ENCODE peak calls at places on chromosome 5, in six cellular contexts. One of them, this sample, is unnamed.

GRCh38 chr5:155087036-155087435 is 73.5 kb downstream of the KIF4B start:
- DNase-seq in Peyer's patch: no peak
- DNase-seq in omental fat pad: no peak
- DNase-seq in cardiac fibroblast: no peak
- DNase-seq in neural crest cell: no peak
- DNase-seq in AG04449: peak; percentile 12
- DNase-seq in this sample: no peak

GRCh38 chr5:84518370-84518769 is 133.7 kb upstream of the EDIL3 start:
- DNase-seq in Peyer's patch: no peak
- DNase-seq in omental fat pad: no peak
- DNase-seq in cardiac fibroblast: no peak
- DNase-seq in neural crest cell: no peak
- DNase-seq in AG04449: no peak
- DNase-seq in this sample: no peak

GRCh38 chr5:72600401-72600981 is 93.3 kb upstream of the ZNF366 start:
- DNase-seq in Peyer's patch: no peak
- DNase-seq in omental fat pad: no peak
- DNase-seq in cardiac fibroblast: peak; percentile 98
- DNase-seq in neural crest cell: no peak
- DNase-seq in AG04449: peak; percentile 90
- DNase-seq in this sample: no peak

GRCh38 chr5:141760193-141760592 is 78.2 kb upstream of the ARAP3 start:
- DNase-seq in Peyer's patch: no peak
- DNase-seq in omental fat pad: no peak
- DNase-seq in cardiac fibroblast: peak; percentile 43
- DNase-seq in neural crest cell: no peak
- DNase-seq in AG04449: no peak
- DNase-seq in this sample: no peak

GRCh38 chr5:171801-172331 is 19.4 kb upstream of the LRRC14B start:
- DNase-seq in Peyer's patch: no peak
- DNase-seq in omental fat pad: no peak
- DNase-seq in cardiac fibroblast: no peak
- DNase-seq in neural crest cell: no peak
- DNase-seq in AG04449: no peak
- DNase-seq in this sample: no peak

GRCh38 chr5:171418982-171419662 is at the start of gene FGF18:
- DNase-seq in Peyer's patch: no peak
- DNase-seq in omental fat pad: no peak
- DNase-seq in cardiac fibroblast: peak; percentile 51
- DNase-seq in neural crest cell: peak; percentile 60
- DNase-seq in AG04449: no peak
- DNase-seq in this sample: no peak

GRCh38 chr5:159073030-159073429 is 26.7 kb downstream of the EBF1 start:
- DNase-seq in Peyer's patch: no peak
- DNase-seq in omental fat pad: no peak
- DNase-seq in cardiac fibroblast: peak; percentile 10
- DNase-seq in neural crest cell: no peak
- DNase-seq in AG04449: no peak
- DNase-seq in this sample: no peak

GRCh38 chr5:14706615-14707021 is 42.1 kb downstream of the OTULIN start:
- DNase-seq in Peyer's patch: no peak
- DNase-seq in omental fat pad: no peak
- DNase-seq in cardiac fibroblast: peak; percentile 70
- DNase-seq in neural crest cell: no peak
- DNase-seq in AG04449: peak; percentile 41
- DNase-seq in this sample: no peak

GRCh38 chr5:168740055-168740820 is 161.1 kb upstream of the PANK3 start:
- DNase-seq in Peyer's patch: no peak
- DNase-seq in omental fat pad: no peak
- DNase-seq in cardiac fibroblast: no peak
- DNase-seq in neural crest cell: no peak
- DNase-seq in AG04449: no peak
- DNase-seq in this sample: no peak

GRCh38 chr5:107997338-107997979 is 326.7 kb upstream of the EFNA5 start:
- DNase-seq in Peyer's patch: no peak
- DNase-seq in omental fat pad: no peak
- DNase-seq in cardiac fibroblast: peak; percentile 14
- DNase-seq in neural crest cell: no peak
- DNase-seq in AG04449: no peak
- DNase-seq in this sample: no peak

GRCh38 chr5:135062216-135063055 is 28.4 kb upstream of the PITX1 start:
- DNase-seq in Peyer's patch: no peak
- DNase-seq in omental fat pad: no peak
- DNase-seq in cardiac fibroblast: no peak
- DNase-seq in neural crest cell: no peak
- DNase-seq in AG04449: no peak
- DNase-seq in this sample: no peak

GRCh38 chr5:93299596-93300308 is 281.3 kb downstream of the NR2F1-AS1 start:
- DNase-seq in Peyer's patch: no peak
- DNase-seq in omental fat pad: no peak
- DNase-seq in cardiac fibroblast: no peak
- DNase-seq in neural crest cell: no peak
- DNase-seq in AG04449: no peak
- DNase-seq in this sample: no peak

GRCh38 chr5:113230711-113231652 is 203.8 kb downstream of the TSSK1B start:
- DNase-seq in Peyer's patch: no peak
- DNase-seq in omental fat pad: no peak
- DNase-seq in cardiac fibroblast: peak; percentile 77
- DNase-seq in neural crest cell: no peak
- DNase-seq in AG04449: no peak
- DNase-seq in this sample: no peak

GRCh38 chr5:143041972-143042770 is 272.0 kb downstream of the ARHGAP26 start:
- DNase-seq in Peyer's patch: no peak
- DNase-seq in omental fat pad: no peak
- DNase-seq in cardiac fibroblast: no peak
- DNase-seq in neural crest cell: no peak
- DNase-seq in AG04449: no peak
- DNase-seq in this sample: no peak

GRCh38 chr5:86861514-86861913 is 243.8 kb downstream of the COX7C start:
- DNase-seq in Peyer's patch: no peak
- DNase-seq in omental fat pad: no peak
- DNase-seq in cardiac fibroblast: no peak
- DNase-seq in neural crest cell: no peak
- DNase-seq in AG04449: no peak
- DNase-seq in this sample: no peak

GRCh38 chr5:1512541-1513291 is 11.0 kb downstream of the LPCAT1 start:
- DNase-seq in Peyer's patch: peak; percentile 26
- DNase-seq in omental fat pad: peak; percentile 11
- DNase-seq in cardiac fibroblast: no peak
- DNase-seq in neural crest cell: no peak
- DNase-seq in AG04449: no peak
- DNase-seq in this sample: no peak

GRCh38 chr5:19547640-19548039 is 440.4 kb downstream of the CDH18 start:
- DNase-seq in Peyer's patch: no peak
- DNase-seq in omental fat pad: no peak
- DNase-seq in cardiac fibroblast: peak; percentile 46
- DNase-seq in neural crest cell: no peak
- DNase-seq in AG04449: peak; percentile 46
- DNase-seq in this sample: no peak

GRCh38 chr5:39062104-39062503 is 12.1 kb downstream of the RICTOR start:
- DNase-seq in Peyer's patch: no peak
- DNase-seq in omental fat pad: no peak
- DNase-seq in cardiac fibroblast: no peak
- DNase-seq in neural crest cell: no peak
- DNase-seq in AG04449: no peak
- DNase-seq in this sample: no peak

GRCh38 chr5:39130716-39131115 is 56.5 kb upstream of the RICTOR start:
- DNase-seq in Peyer's patch: no peak
- DNase-seq in omental fat pad: no peak
- DNase-seq in cardiac fibroblast: no peak
- DNase-seq in neural crest cell: no peak
- DNase-seq in AG04449: no peak
- DNase-seq in this sample: no peak

GRCh38 chr5:144194148-144194547 is 23.5 kb downstream of the KCTD16 start:
- DNase-seq in Peyer's patch: no peak
- DNase-seq in omental fat pad: no peak
- DNase-seq in cardiac fibroblast: no peak
- DNase-seq in neural crest cell: no peak
- DNase-seq in AG04449: no peak
- DNase-seq in this sample: no peak

GRCh38 chr5:144195443-144195842 is 24.8 kb downstream of the KCTD16 start:
- DNase-seq in Peyer's patch: no peak
- DNase-seq in omental fat pad: no peak
- DNase-seq in cardiac fibroblast: peak; percentile 34
- DNase-seq in neural crest cell: no peak
- DNase-seq in AG04449: no peak
- DNase-seq in this sample: no peak

GRCh38 chr5:144191998-144192397 is 21.3 kb downstream of the KCTD16 start:
- DNase-seq in Peyer's patch: no peak
- DNase-seq in omental fat pad: no peak
- DNase-seq in cardiac fibroblast: peak; percentile 91
- DNase-seq in neural crest cell: no peak
- DNase-seq in AG04449: no peak
- DNase-seq in this sample: no peak

GRCh38 chr5:144198386-144198785 is 27.7 kb downstream of the KCTD16 start:
- DNase-seq in Peyer's patch: no peak
- DNase-seq in omental fat pad: no peak
- DNase-seq in cardiac fibroblast: peak; percentile 80
- DNase-seq in neural crest cell: no peak
- DNase-seq in AG04449: no peak
- DNase-seq in this sample: no peak

GRCh38 chr5:144196612-144197011 is 25.9 kb downstream of the KCTD16 start:
- DNase-seq in Peyer's patch: no peak
- DNase-seq in omental fat pad: no peak
- DNase-seq in cardiac fibroblast: no peak
- DNase-seq in neural crest cell: no peak
- DNase-seq in AG04449: no peak
- DNase-seq in this sample: no peak
- TF ChIP-seq CTCF in Peyer's patch: no peak
- TF ChIP-seq CTCF in omental fat pad: no peak
- TF ChIP-seq CTCF in cardiac fibroblast: no peak
- TF ChIP-seq CTCF in neural crest cell: peak; percentile 41
- TF ChIP-seq CTCF in AG04449: no peak
- TF ChIP-seq CTCF in this sample: no peak

DNA sequence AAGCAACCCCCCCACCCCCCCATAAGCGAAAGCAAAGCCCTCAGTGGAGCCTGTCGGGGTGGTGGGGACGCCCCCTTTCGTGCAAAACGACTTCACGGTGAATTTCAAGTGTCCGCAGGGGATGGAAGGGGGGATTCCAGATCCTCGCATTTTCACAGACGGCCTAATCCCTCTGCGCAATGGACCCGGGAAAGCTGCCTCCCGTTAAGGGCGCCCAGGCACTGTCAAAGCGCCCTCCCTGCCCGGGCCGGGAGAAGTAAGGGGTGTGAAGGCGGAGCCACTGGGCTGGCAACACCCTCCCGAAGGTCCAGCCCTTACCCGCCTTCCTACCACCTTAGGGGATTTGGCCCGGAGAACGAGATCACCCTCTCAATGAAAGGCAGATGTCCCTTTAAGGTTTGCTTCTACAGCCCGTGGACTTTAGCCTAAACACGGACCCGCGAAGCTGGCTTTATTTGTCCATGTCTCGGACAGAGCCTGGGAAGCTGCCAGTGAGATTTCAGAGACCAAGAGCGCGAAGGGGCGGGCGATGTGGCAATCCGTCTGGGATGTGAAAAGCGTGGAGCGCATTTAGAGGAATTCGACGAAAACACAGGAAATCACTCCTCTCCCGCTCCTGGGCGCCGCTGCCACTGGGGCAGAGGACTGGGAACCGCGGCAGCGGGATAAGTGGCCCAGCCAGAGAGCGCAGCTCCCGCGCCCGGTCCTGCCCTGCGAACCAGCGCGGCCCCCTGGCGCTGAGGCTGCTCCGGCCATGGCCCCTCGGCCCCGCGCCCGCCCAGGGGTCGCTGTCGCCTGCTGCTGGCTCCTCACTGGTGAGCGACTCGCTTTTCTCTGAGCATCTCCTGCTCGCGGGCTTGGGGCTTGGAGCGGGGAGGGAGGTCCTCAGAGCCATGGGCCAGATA is at the start of the genes ITGA1 and PELO:
- DNase-seq in Peyer's patch: peak; percentile 39
- DNase-seq in omental fat pad: peak; percentile 52
- DNase-seq in cardiac fibroblast: peak; percentile 84
- DNase-seq in neural crest cell: peak; percentile 63
- DNase-seq in AG04449: no peak
- DNase-seq in this sample: peak; percentile 15
- TF ChIP-seq CTCF in Peyer's patch: no peak
- TF ChIP-seq CTCF in omental fat pad: no peak
- TF ChIP-seq CTCF in cardiac fibroblast: no peak
- TF ChIP-seq CTCF in neural crest cell: peak; percentile 49
- TF ChIP-seq CTCF in AG04449: peak; percentile 57
- TF ChIP-seq CTCF in this sample: peak; percentile 18

DNA sequence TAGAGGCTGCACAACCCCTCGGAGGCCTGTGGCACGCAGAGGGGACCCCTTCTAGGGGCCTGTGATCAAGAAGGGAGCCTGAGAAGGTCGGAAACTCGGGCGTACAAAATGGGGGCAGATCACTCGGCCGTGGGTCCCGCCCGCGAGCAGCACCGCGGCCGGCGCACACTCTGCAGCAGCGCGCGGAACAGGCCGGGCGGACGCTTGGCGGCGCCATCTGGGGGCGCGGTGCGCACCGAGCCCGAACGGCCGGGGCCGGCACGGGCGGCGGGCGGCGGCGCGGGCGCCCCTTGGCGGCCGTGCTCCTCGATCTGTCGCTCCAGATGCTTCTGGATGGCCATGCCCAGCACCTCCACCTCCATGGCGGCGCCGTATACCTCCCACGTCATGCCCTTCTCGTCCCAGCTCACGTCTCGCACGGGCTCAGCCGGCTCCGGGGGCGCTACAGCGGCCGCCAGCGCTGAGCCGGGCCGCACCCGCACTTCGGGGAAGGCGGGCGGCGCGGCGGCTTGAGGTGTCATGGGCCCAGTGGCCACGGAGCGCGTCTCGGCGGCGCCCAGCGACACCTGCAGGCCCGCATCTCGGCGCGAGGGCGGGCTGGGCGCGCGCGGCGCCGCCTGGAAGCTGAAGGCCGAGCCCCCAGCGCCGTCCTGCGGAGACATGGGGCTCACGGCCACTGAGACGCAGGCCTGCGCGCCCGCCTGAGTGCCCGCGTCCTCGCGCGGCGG is 13.1 kb downstream of the GPRIN1 start:
- DNase-seq in Peyer's patch: peak; percentile 43
- DNase-seq in omental fat pad: no peak
- DNase-seq in cardiac fibroblast: peak; percentile 40
- DNase-seq in neural crest cell: no peak
- DNase-seq in AG04449: no peak
- DNase-seq in this sample: no peak
- TF ChIP-seq CTCF in Peyer's patch: no peak
- TF ChIP-seq CTCF in omental fat pad: no peak
- TF ChIP-seq CTCF in cardiac fibroblast: no peak
- TF ChIP-seq CTCF in neural crest cell: no peak
- TF ChIP-seq CTCF in AG04449: no peak
- TF ChIP-seq CTCF in this sample: no peak

DNA sequence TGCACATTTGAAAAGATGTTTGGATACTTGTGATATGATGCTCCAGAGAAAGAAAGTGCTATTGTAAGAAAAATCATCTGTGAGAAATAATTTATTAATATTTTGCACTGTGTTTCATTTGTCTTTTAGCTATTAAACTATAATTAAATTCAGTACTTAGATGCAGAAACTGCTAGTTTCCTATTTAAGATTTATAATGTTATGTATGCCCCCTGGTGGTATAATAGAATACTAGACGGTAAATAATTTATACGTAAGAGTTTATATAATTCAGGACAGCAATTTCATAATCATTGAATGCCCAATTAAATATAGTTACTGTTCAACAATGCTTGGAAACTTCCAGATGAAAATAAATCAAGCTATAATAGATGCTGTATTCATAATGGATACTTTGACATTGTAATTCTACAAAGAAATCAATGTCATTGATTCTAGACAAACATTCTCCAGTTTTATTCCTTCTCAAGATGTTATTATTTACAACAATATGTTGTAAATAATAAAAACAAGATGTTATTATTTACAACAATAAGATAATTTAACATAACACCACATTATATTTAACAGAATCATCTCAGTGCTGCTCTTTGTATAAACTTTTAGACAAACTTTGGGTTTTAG is 101.0 kb downstream of the TMEM232 start:
- DNase-seq in Peyer's patch: no peak
- DNase-seq in omental fat pad: no peak
- DNase-seq in cardiac fibroblast: peak; percentile 60
- DNase-seq in neural crest cell: no peak
- DNase-seq in AG04449: no peak
- DNase-seq in this sample: no peak
- TF ChIP-seq CTCF in Peyer's patch: no peak
- TF ChIP-seq CTCF in omental fat pad: no peak
- TF ChIP-seq CTCF in cardiac fibroblast: peak; percentile 37
- TF ChIP-seq CTCF in neural crest cell: peak; percentile 81
- TF ChIP-seq CTCF in AG04449: peak; percentile 5
- TF ChIP-seq CTCF in this sample: peak; percentile 61